ENCODE peak calls at places on chromosomes 16 and 17, in nine cellular contexts. Z, H, J, O, R, F, M, G and K are unnamed samples.

GRCh38 chr16:25692734-25693508 is 1.2 kb downstream of the HS3ST4 start:
- DNase-seq in O (no peak), H (no peak), G (no peak), M (no peak), F (no peak), R (peak; percentile 29), J (no peak), Z (peak; percentile 62), K (no peak)

GRCh38 chr17:36527851-36528250 is 6.8 kb downstream of the MYO19 start:
- DNase-seq in R (no peak), M (no peak), F (no peak), J (no peak), H (no peak), O (no peak), Z (no peak), G (no peak), K (no peak)

GRCh38 chr16:72169708-72170107 is 2.2 kb downstream of the PMFBP1 start:
- DNase-seq in G (no peak), J (no peak), O (no peak), R (no peak), H (no peak), M (no peak), F (no peak), Z (no peak), K (no peak)

GRCh38 chr16:80062361-80063027 is 462.0 kb upstream of the MAF start:
- DNase-seq in R (no peak), O (no peak), M (no peak), Z (no peak), J (no peak), H (no peak), F (no peak), G (no peak), K (no peak)

GRCh38 chr17:64028874-64029464 is 8.5 kb upstream of the ICAM2 start:
- DNase-seq in Z (peak; percentile 82), R (peak; percentile 83), F (no peak), G (peak; percentile 61), J (peak; percentile 64), M (peak; percentile 71), O (peak; percentile 66), H (peak; percentile 73), K (no peak)

GRCh38 chr17:28956112-28956511 is 4.8 kb upstream of the PHF12 start:
- DNase-seq in H (no peak), Z (peak; percentile 57), J (no peak), F (no peak), G (no peak), R (no peak), O (no peak), M (no peak), K (no peak)

GRCh38 chr17:42700890-42701289 is 18.6 kb downstream of the CNTNAP1 start:
- DNase-seq in R (peak; percentile 5), O (no peak), J (no peak), M (no peak), F (no peak), Z (no peak), H (no peak), G (no peak), K (no peak)

GRCh38 chr17:1078062-1078711 is 81.3 kb downstream of the TIMM22 start:
- DNase-seq in O (no peak), Z (peak; percentile 51), J (no peak), F (no peak), G (no peak), H (no peak), R (peak; percentile 58), M (no peak), K (no peak)

GRCh38 chr17:19341641-19342610 is 20.6 kb downstream of the B9D1 start:
- DNase-seq in Z (peak; percentile 33), M (no peak), F (no peak), O (no peak), H (no peak), R (peak; percentile 51), G (no peak), J (no peak), K (no peak)

GRCh38 chr16:19105891-19106624 is 7.7 kb upstream of the ITPRIPL2 start:
- DNase-seq in R (no peak), J (no peak), H (no peak), O (no peak), M (no peak), G (no peak), F (no peak), Z (peak; percentile 15), K (no peak)

GRCh38 chr16:10868562-10869469 is 8.2 kb upstream of the CIITA start:
- DNase-seq in R (no peak), M (no peak), H (no peak), J (peak; percentile 87), O (no peak), Z (no peak), F (no peak), G (no peak), K (no peak)

GRCh38 chr16:85860413-85861094 is 38.4 kb upstream of the IRF8 start:
- DNase-seq in O (no peak), H (no peak), J (no peak), G (no peak), Z (no peak), R (no peak), F (no peak), M (no peak), K (no peak)

GRCh38 chr16:81625544-81626152 is 153.4 kb upstream of the PLCG2 start:
- DNase-seq in F (no peak), M (peak; percentile 54), H (no peak), R (no peak), G (no peak), O (no peak), J (no peak), Z (no peak), K (no peak)

GRCh38 chr16:84109598-84110325 is 7.0 kb downstream of the MBTPS1 start:
- DNase-seq in Z (no peak), H (no peak), M (no peak), O (no peak), J (no peak), R (no peak), G (no peak), F (no peak), K (no peak)

DNA sequence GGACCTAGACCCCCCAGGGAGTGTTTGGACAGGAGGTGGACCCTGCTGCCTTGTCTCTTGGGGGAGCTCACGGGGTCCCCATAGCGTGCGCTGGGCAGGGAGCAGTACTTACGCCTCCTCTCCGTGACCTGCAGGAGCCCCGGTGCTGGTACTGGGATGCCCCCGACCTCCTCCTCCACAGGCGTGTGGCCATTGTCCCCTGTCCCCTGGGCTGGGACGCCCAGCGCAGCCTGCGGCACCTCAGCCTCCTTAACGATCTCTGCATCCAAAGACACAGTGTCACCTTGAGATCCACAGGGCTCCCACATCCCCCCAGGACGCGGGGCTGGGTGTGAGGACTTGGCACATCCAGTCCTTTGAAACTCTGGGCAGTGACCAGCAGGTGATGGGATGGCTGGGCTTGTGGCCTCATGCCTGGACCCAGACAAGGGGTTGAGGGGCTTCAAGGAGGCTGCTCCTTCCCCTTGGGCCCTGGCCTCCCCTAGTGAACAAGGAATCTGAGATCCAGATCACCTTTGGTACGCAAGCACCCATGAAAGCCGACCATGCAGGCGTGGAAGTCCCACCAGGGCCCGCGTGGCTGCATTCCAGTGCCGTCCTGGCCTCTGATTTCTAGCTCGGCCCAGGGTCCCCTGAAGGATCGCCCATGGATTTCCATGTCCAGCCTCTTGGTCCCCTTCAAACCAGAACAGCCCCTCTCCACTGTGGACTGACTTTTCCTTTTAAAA is 9.9 kb downstream of the DBNDD1 start:
- DNase-seq in O (no peak), R (no peak), M (no peak), Z (no peak), J (no peak), G (no peak), F (no peak), H (no peak), K (no peak)
- H3K4me3 ChIP-seq in O (no peak overlapping the region), R (no peak overlapping the region), M (no peak overlapping the region), Z (no peak overlapping the region), J (no peak overlapping the region), G (no peak overlapping the region), F (peak overlapping the region; percentile 5), H (no peak overlapping the region), K (no peak overlapping the region)

DNA sequence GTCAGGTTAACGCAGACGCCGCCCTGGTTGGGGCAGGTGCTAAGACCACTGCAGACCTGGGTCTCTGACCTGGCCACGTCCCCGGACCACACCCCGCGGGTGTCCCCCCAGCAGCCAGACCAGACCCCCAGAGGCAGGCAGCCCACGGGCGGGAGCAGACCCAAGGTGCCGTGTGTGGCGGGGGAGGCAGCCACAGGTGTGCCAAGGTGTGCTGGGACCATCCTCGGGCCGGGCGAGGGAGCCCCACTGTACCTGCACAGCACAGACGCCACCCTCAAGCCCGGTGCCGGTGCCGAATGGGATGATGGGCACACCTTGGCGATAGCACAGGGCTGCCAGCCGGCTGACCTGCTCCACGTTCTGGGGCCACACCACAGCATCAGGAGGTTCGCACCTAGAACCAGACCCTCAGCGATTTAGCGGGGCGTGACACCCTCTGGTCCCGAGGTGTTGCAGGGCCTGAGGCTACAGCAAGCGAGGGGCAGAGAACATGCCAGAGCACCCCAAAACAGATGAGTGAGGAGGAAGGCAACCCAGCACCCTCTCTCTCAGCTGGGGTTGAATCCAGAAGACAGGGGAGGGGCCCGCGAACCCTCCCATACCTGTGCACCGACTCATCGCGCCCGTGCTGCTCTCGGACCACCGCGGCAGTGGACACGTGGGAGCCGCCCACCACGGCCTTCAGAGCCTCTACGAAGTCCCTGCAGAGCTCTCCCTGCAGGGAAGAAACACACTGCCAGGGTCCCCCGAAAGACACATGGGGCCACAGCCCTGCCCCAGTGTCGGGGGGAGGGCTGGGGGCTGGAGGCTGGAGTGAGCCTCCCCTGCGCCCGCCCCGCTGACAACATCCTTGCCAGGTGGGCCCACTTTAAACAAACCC is 1.4 kb downstream of the LDHD start:
- DNase-seq in J (no peak), Z (no peak), H (no peak), R (peak; percentile 30), F (no peak), M (no peak), G (no peak), O (no peak), K (no peak)
- TF ChIP-seq REST in J (no peak), Z (no peak), H (no peak), R (no peak), F (no peak), M (no peak), G (no peak), O (no peak), K (no peak)

GRCh38 chr17:59829217-59830006 is 63.3 kb downstream of the TUBD1 start:
- DNase-seq in H (peak; percentile 100), R (peak; percentile 44), J (peak; percentile 46), F (peak; percentile 100), G (peak; percentile 97), Z (no peak), M (peak; percentile 52), O (peak; percentile 100), K (peak; percentile 97)
- H3K4me3 ChIP-seq in H (peak overlapping the region; percentile 22), R (peak overlapping the region; percentile 10), J (no peak overlapping the region), F (peak overlapping the region; percentile 65), G (no peak overlapping the region), Z (no peak overlapping the region), M (peak overlapping the region; percentile 4), O (peak overlapping the region; percentile 21), K (peak overlapping the region; percentile 6)

GRCh38 chr17:16994626-16995025 is 22.7 kb upstream of the TNFRSF13B start:
- DNase-seq in O (no peak), Z (no peak), J (no peak), F (no peak), M (no peak), R (no peak), G (no peak), H (no peak), K (no peak)
- TF ChIP-seq REST in O (no peak), Z (no peak), J (no peak), F (no peak), M (no peak), R (no peak), G (no peak), H (no peak), K (no peak)